ENCODE peak calls at places on chromosome 1, in seven cellular contexts. One of them, this sample, is unnamed.

GRCh38 chr1:246961939-246962373 is 30.2 kb upstream of the AHCTF1 start:
- ATAC-seq in IMR-90: no peak
- ATAC-seq in activated CD8-positive, alpha-beta T cell treated with anti-CD3 and anti-CD28 coated beads for 36 hours: no peak
- ATAC-seq in PC-3: no peak
- ATAC-seq in activated CD4-positive, CD25-positive, alpha-beta regulatory T cell treated with anti-CD3 and anti-CD28 coated beads, Interleukin-2, amount 50 U/mL, for 24 hours: no peak
- ATAC-seq in Right ventricle myocardium inferior: peak; percentile 56
- ATAC-seq in WTC11: peak; percentile 47
- ATAC-seq in this sample: no peak

GRCh38 chr1:216785211-216785610 is 62.0 kb upstream of the ESRRG start:
- ATAC-seq in IMR-90: no peak
- ATAC-seq in activated CD8-positive, alpha-beta T cell treated with anti-CD3 and anti-CD28 coated beads for 36 hours: no peak
- ATAC-seq in PC-3: no peak
- ATAC-seq in activated CD4-positive, CD25-positive, alpha-beta regulatory T cell treated with anti-CD3 and anti-CD28 coated beads, Interleukin-2, amount 50 U/mL, for 24 hours: no peak
- ATAC-seq in Right ventricle myocardium inferior: peak; percentile 66
- ATAC-seq in WTC11: no peak
- ATAC-seq in this sample: no peak

GRCh38 chr1:114131526-114132220 is 22.0 kb downstream of the SYT6 start:
- ATAC-seq in IMR-90: no peak
- ATAC-seq in activated CD8-positive, alpha-beta T cell treated with anti-CD3 and anti-CD28 coated beads for 36 hours: no peak
- ATAC-seq in PC-3: no peak
- ATAC-seq in activated CD4-positive, CD25-positive, alpha-beta regulatory T cell treated with anti-CD3 and anti-CD28 coated beads, Interleukin-2, amount 50 U/mL, for 24 hours: no peak
- ATAC-seq in Right ventricle myocardium inferior: no peak
- ATAC-seq in WTC11: no peak
- ATAC-seq in this sample: no peak

GRCh38 chr1:27952147-27952546 is 7.6 kb upstream of the XKR8 start:
- ATAC-seq in IMR-90: no peak
- ATAC-seq in activated CD8-positive, alpha-beta T cell treated with anti-CD3 and anti-CD28 coated beads for 36 hours: no peak
- ATAC-seq in PC-3: no peak
- ATAC-seq in activated CD4-positive, CD25-positive, alpha-beta regulatory T cell treated with anti-CD3 and anti-CD28 coated beads, Interleukin-2, amount 50 U/mL, for 24 hours: no peak
- ATAC-seq in Right ventricle myocardium inferior: no peak
- ATAC-seq in WTC11: no peak
- ATAC-seq in this sample: no peak

GRCh38 chr1:229325401-229325800 is 17.4 kb downstream of the CCSAP start:
- ATAC-seq in IMR-90: peak; percentile 12
- ATAC-seq in activated CD8-positive, alpha-beta T cell treated with anti-CD3 and anti-CD28 coated beads for 36 hours: no peak
- ATAC-seq in PC-3: no peak
- ATAC-seq in activated CD4-positive, CD25-positive, alpha-beta regulatory T cell treated with anti-CD3 and anti-CD28 coated beads, Interleukin-2, amount 50 U/mL, for 24 hours: no peak
- ATAC-seq in Right ventricle myocardium inferior: no peak
- ATAC-seq in WTC11: no peak
- ATAC-seq in this sample: no peak

GRCh38 chr1:15089244-15089992 is 64.1 kb upstream of the TMEM51 start:
- ATAC-seq in IMR-90: no peak
- ATAC-seq in activated CD8-positive, alpha-beta T cell treated with anti-CD3 and anti-CD28 coated beads for 36 hours: no peak
- ATAC-seq in PC-3: peak; percentile 55
- ATAC-seq in activated CD4-positive, CD25-positive, alpha-beta regulatory T cell treated with anti-CD3 and anti-CD28 coated beads, Interleukin-2, amount 50 U/mL, for 24 hours: no peak
- ATAC-seq in Right ventricle myocardium inferior: no peak
- ATAC-seq in WTC11: no peak
- ATAC-seq in this sample: no peak

GRCh38 chr1:225691377-225691776 is 38.5 kb upstream of the ENAH start:
- ATAC-seq in IMR-90: no peak
- ATAC-seq in activated CD8-positive, alpha-beta T cell treated with anti-CD3 and anti-CD28 coated beads for 36 hours: no peak
- ATAC-seq in PC-3: no peak
- ATAC-seq in activated CD4-positive, CD25-positive, alpha-beta regulatory T cell treated with anti-CD3 and anti-CD28 coated beads, Interleukin-2, amount 50 U/mL, for 24 hours: no peak
- ATAC-seq in Right ventricle myocardium inferior: no peak
- ATAC-seq in WTC11: no peak
- ATAC-seq in this sample: no peak

GRCh38 chr1:32774950-32775634 is 42.1 kb downstream of the YARS1 start:
- ATAC-seq in IMR-90: no peak
- ATAC-seq in activated CD8-positive, alpha-beta T cell treated with anti-CD3 and anti-CD28 coated beads for 36 hours: no peak
- ATAC-seq in PC-3: peak; percentile 49
- ATAC-seq in activated CD4-positive, CD25-positive, alpha-beta regulatory T cell treated with anti-CD3 and anti-CD28 coated beads, Interleukin-2, amount 50 U/mL, for 24 hours: no peak
- ATAC-seq in Right ventricle myocardium inferior: no peak
- ATAC-seq in WTC11: no peak
- ATAC-seq in this sample: peak; percentile 38

GRCh38 chr1:47238935-47239640 is 7.1 kb upstream of the TAL1 start:
- ATAC-seq in IMR-90: no peak
- ATAC-seq in activated CD8-positive, alpha-beta T cell treated with anti-CD3 and anti-CD28 coated beads for 36 hours: no peak
- ATAC-seq in PC-3: no peak
- ATAC-seq in activated CD4-positive, CD25-positive, alpha-beta regulatory T cell treated with anti-CD3 and anti-CD28 coated beads, Interleukin-2, amount 50 U/mL, for 24 hours: peak; percentile 32
- ATAC-seq in Right ventricle myocardium inferior: no peak
- ATAC-seq in WTC11: no peak
- ATAC-seq in this sample: peak; percentile 35

GRCh38 chr1:33220701-33221384 is 35.4 kb upstream of the ZNF362 start:
- ATAC-seq in IMR-90: peak; percentile 71
- ATAC-seq in activated CD8-positive, alpha-beta T cell treated with anti-CD3 and anti-CD28 coated beads for 36 hours: no peak
- ATAC-seq in PC-3: no peak
- ATAC-seq in activated CD4-positive, CD25-positive, alpha-beta regulatory T cell treated with anti-CD3 and anti-CD28 coated beads, Interleukin-2, amount 50 U/mL, for 24 hours: no peak
- ATAC-seq in Right ventricle myocardium inferior: no peak
- ATAC-seq in WTC11: peak; percentile 71
- ATAC-seq in this sample: no peak

GRCh38 chr1:246639732-246640131 is 73.5 kb downstream of the CNST start:
- ATAC-seq in IMR-90: no peak
- ATAC-seq in activated CD8-positive, alpha-beta T cell treated with anti-CD3 and anti-CD28 coated beads for 36 hours: no peak
- ATAC-seq in PC-3: no peak
- ATAC-seq in activated CD4-positive, CD25-positive, alpha-beta regulatory T cell treated with anti-CD3 and anti-CD28 coated beads, Interleukin-2, amount 50 U/mL, for 24 hours: no peak
- ATAC-seq in Right ventricle myocardium inferior: peak; percentile 33
- ATAC-seq in WTC11: no peak
- ATAC-seq in this sample: no peak

GRCh38 chr1:42259059-42259738 is 75.8 kb downstream of the FOXJ3 start:
- ATAC-seq in IMR-90: peak; percentile 91
- ATAC-seq in activated CD8-positive, alpha-beta T cell treated with anti-CD3 and anti-CD28 coated beads for 36 hours: no peak
- ATAC-seq in PC-3: no peak
- ATAC-seq in activated CD4-positive, CD25-positive, alpha-beta regulatory T cell treated with anti-CD3 and anti-CD28 coated beads, Interleukin-2, amount 50 U/mL, for 24 hours: no peak
- ATAC-seq in Right ventricle myocardium inferior: peak; percentile 84
- ATAC-seq in WTC11: no peak
- ATAC-seq in this sample: no peak

GRCh38 chr1:78070758-78071157 is 25.0 kb downstream of the GIPC2 start:
- ATAC-seq in IMR-90: peak; percentile 98
- ATAC-seq in activated CD8-positive, alpha-beta T cell treated with anti-CD3 and anti-CD28 coated beads for 36 hours: no peak
- ATAC-seq in PC-3: peak; percentile 99
- ATAC-seq in activated CD4-positive, CD25-positive, alpha-beta regulatory T cell treated with anti-CD3 and anti-CD28 coated beads, Interleukin-2, amount 50 U/mL, for 24 hours: peak; percentile 87
- ATAC-seq in Right ventricle myocardium inferior: peak; percentile 58
- ATAC-seq in WTC11: no peak
- ATAC-seq in this sample: peak; percentile 97

GRCh38 chr1:184322253-184322652 is 64.6 kb upstream of the C1orf21 start:
- ATAC-seq in IMR-90: no peak
- ATAC-seq in activated CD8-positive, alpha-beta T cell treated with anti-CD3 and anti-CD28 coated beads for 36 hours: no peak
- ATAC-seq in PC-3: no peak
- ATAC-seq in activated CD4-positive, CD25-positive, alpha-beta regulatory T cell treated with anti-CD3 and anti-CD28 coated beads, Interleukin-2, amount 50 U/mL, for 24 hours: no peak
- ATAC-seq in Right ventricle myocardium inferior: no peak
- ATAC-seq in WTC11: peak; percentile 69
- ATAC-seq in this sample: no peak

GRCh38 chr1:174785506-174785905 is 214.2 kb upstream of the CACYBP start:
- ATAC-seq in IMR-90: no peak
- ATAC-seq in activated CD8-positive, alpha-beta T cell treated with anti-CD3 and anti-CD28 coated beads for 36 hours: no peak
- ATAC-seq in PC-3: no peak
- ATAC-seq in activated CD4-positive, CD25-positive, alpha-beta regulatory T cell treated with anti-CD3 and anti-CD28 coated beads, Interleukin-2, amount 50 U/mL, for 24 hours: no peak
- ATAC-seq in Right ventricle myocardium inferior: no peak
- ATAC-seq in WTC11: peak; percentile 36
- ATAC-seq in this sample: no peak

GRCh38 chr1:184827600-184828368 is 73.1 kb upstream of the EDEM3 start:
- ATAC-seq in IMR-90: peak; percentile 91
- ATAC-seq in activated CD8-positive, alpha-beta T cell treated with anti-CD3 and anti-CD28 coated beads for 36 hours: no peak
- ATAC-seq in PC-3: peak; percentile 48
- ATAC-seq in activated CD4-positive, CD25-positive, alpha-beta regulatory T cell treated with anti-CD3 and anti-CD28 coated beads, Interleukin-2, amount 50 U/mL, for 24 hours: no peak
- ATAC-seq in Right ventricle myocardium inferior: peak; percentile 65
- ATAC-seq in WTC11: peak; percentile 71
- ATAC-seq in this sample: no peak

GRCh38 chr1:55257958-55258357 is 42.8 kb upstream of the USP24 start:
- ATAC-seq in IMR-90: no peak
- ATAC-seq in activated CD8-positive, alpha-beta T cell treated with anti-CD3 and anti-CD28 coated beads for 36 hours: peak; percentile 90
- ATAC-seq in PC-3: no peak
- ATAC-seq in activated CD4-positive, CD25-positive, alpha-beta regulatory T cell treated with anti-CD3 and anti-CD28 coated beads, Interleukin-2, amount 50 U/mL, for 24 hours: no peak
- ATAC-seq in Right ventricle myocardium inferior: no peak
- ATAC-seq in WTC11: no peak
- ATAC-seq in this sample: peak; percentile 85

GRCh38 chr1:234309243-234309597 is 64.0 kb upstream of the COA6 start:
- ATAC-seq in IMR-90: no peak
- ATAC-seq in activated CD8-positive, alpha-beta T cell treated with anti-CD3 and anti-CD28 coated beads for 36 hours: no peak
- ATAC-seq in PC-3: peak; percentile 42
- ATAC-seq in activated CD4-positive, CD25-positive, alpha-beta regulatory T cell treated with anti-CD3 and anti-CD28 coated beads, Interleukin-2, amount 50 U/mL, for 24 hours: no peak
- ATAC-seq in Right ventricle myocardium inferior: no peak
- ATAC-seq in WTC11: no peak
- ATAC-seq in this sample: no peak

GRCh38 chr1:117671781-117672501 is 66.1 kb downstream of the TENT5C start:
- ATAC-seq in IMR-90: peak; percentile 36
- ATAC-seq in activated CD8-positive, alpha-beta T cell treated with anti-CD3 and anti-CD28 coated beads for 36 hours: no peak
- ATAC-seq in PC-3: no peak
- ATAC-seq in activated CD4-positive, CD25-positive, alpha-beta regulatory T cell treated with anti-CD3 and anti-CD28 coated beads, Interleukin-2, amount 50 U/mL, for 24 hours: no peak
- ATAC-seq in Right ventricle myocardium inferior: peak; percentile 72
- ATAC-seq in WTC11: peak; percentile 74
- ATAC-seq in this sample: no peak

GRCh38 chr1:246579818-246580217 is 13.6 kb downstream of the CNST start:
- ATAC-seq in IMR-90: no peak
- ATAC-seq in activated CD8-positive, alpha-beta T cell treated with anti-CD3 and anti-CD28 coated beads for 36 hours: no peak
- ATAC-seq in PC-3: no peak
- ATAC-seq in activated CD4-positive, CD25-positive, alpha-beta regulatory T cell treated with anti-CD3 and anti-CD28 coated beads, Interleukin-2, amount 50 U/mL, for 24 hours: peak; percentile 53
- ATAC-seq in Right ventricle myocardium inferior: peak; percentile 52
- ATAC-seq in WTC11: no peak
- ATAC-seq in this sample: no peak

GRCh38 chr1:1347663-1348419 is 1.4 kb downstream of the DVL1 start:
- ATAC-seq in IMR-90: peak; percentile 15
- ATAC-seq in activated CD8-positive, alpha-beta T cell treated with anti-CD3 and anti-CD28 coated beads for 36 hours: no peak
- ATAC-seq in PC-3: peak; percentile 34
- ATAC-seq in activated CD4-positive, CD25-positive, alpha-beta regulatory T cell treated with anti-CD3 and anti-CD28 coated beads, Interleukin-2, amount 50 U/mL, for 24 hours: no peak
- ATAC-seq in Right ventricle myocardium inferior: peak; percentile 25
- ATAC-seq in WTC11: peak; percentile 50
- ATAC-seq in this sample: no peak

GRCh38 chr1:116462722-116463121 is 89.7 kb downstream of the ATP1A1 start:
- ATAC-seq in IMR-90: no peak
- ATAC-seq in activated CD8-positive, alpha-beta T cell treated with anti-CD3 and anti-CD28 coated beads for 36 hours: no peak
- ATAC-seq in PC-3: no peak
- ATAC-seq in activated CD4-positive, CD25-positive, alpha-beta regulatory T cell treated with anti-CD3 and anti-CD28 coated beads, Interleukin-2, amount 50 U/mL, for 24 hours: no peak
- ATAC-seq in Right ventricle myocardium inferior: no peak
- ATAC-seq in WTC11: peak; percentile 64
- ATAC-seq in this sample: no peak

GRCh38 chr1:76867342-76868130 is at the start of gene ST6GALNAC5:
- ATAC-seq in IMR-90: peak; percentile 36
- ATAC-seq in activated CD8-positive, alpha-beta T cell treated with anti-CD3 and anti-CD28 coated beads for 36 hours: no peak
- ATAC-seq in PC-3: peak; percentile 82
- ATAC-seq in activated CD4-positive, CD25-positive, alpha-beta regulatory T cell treated with anti-CD3 and anti-CD28 coated beads, Interleukin-2, amount 50 U/mL, for 24 hours: no peak
- ATAC-seq in Right ventricle myocardium inferior: no peak
- ATAC-seq in WTC11: peak; percentile 34
- ATAC-seq in this sample: no peak

GRCh38 chr1:226033599-226034390 is 28.7 kb upstream of the H3-3A start:
- ATAC-seq in IMR-90: no peak
- ATAC-seq in activated CD8-positive, alpha-beta T cell treated with anti-CD3 and anti-CD28 coated beads for 36 hours: no peak
- ATAC-seq in PC-3: no peak
- ATAC-seq in activated CD4-positive, CD25-positive, alpha-beta regulatory T cell treated with anti-CD3 and anti-CD28 coated beads, Interleukin-2, amount 50 U/mL, for 24 hours: no peak
- ATAC-seq in Right ventricle myocardium inferior: peak; percentile 44
- ATAC-seq in WTC11: no peak
- ATAC-seq in this sample: no peak

GRCh38 chr1:51541313-51542050 is 22.4 kb upstream of the EPS15 start:
- ATAC-seq in IMR-90: no peak
- ATAC-seq in activated CD8-positive, alpha-beta T cell treated with anti-CD3 and anti-CD28 coated beads for 36 hours: peak; percentile 83
- ATAC-seq in PC-3: peak; percentile 86
- ATAC-seq in activated CD4-positive, CD25-positive, alpha-beta regulatory T cell treated with anti-CD3 and anti-CD28 coated beads, Interleukin-2, amount 50 U/mL, for 24 hours: peak; percentile 68
- ATAC-seq in Right ventricle myocardium inferior: no peak
- ATAC-seq in WTC11: no peak
- ATAC-seq in this sample: peak; percentile 64

GRCh38 chr1:244964112-244964971 is 100.0 kb upstream of the HNRNPU start:
- ATAC-seq in IMR-90: peak; percentile 85
- ATAC-seq in activated CD8-positive, alpha-beta T cell treated with anti-CD3 and anti-CD28 coated beads for 36 hours: peak; percentile 49
- ATAC-seq in PC-3: peak; percentile 88
- ATAC-seq in activated CD4-positive, CD25-positive, alpha-beta regulatory T cell treated with anti-CD3 and anti-CD28 coated beads, Interleukin-2, amount 50 U/mL, for 24 hours: no peak
- ATAC-seq in Right ventricle myocardium inferior: peak; percentile 11
- ATAC-seq in WTC11: peak; percentile 45
- ATAC-seq in this sample: peak; percentile 34

GRCh38 chr1:243510928-243511327 is 255.1 kb downstream of the SDCCAG8 start:
- ATAC-seq in IMR-90: no peak
- ATAC-seq in activated CD8-positive, alpha-beta T cell treated with anti-CD3 and anti-CD28 coated beads for 36 hours: no peak
- ATAC-seq in PC-3: no peak
- ATAC-seq in activated CD4-positive, CD25-positive, alpha-beta regulatory T cell treated with anti-CD3 and anti-CD28 coated beads, Interleukin-2, amount 50 U/mL, for 24 hours: no peak
- ATAC-seq in Right ventricle myocardium inferior: no peak
- ATAC-seq in WTC11: no peak
- ATAC-seq in this sample: no peak

GRCh38 chr1:107710005-107710404 is 255.0 kb downstream of the VAV3 start:
- ATAC-seq in IMR-90: no peak
- ATAC-seq in activated CD8-positive, alpha-beta T cell treated with anti-CD3 and anti-CD28 coated beads for 36 hours: no peak
- ATAC-seq in PC-3: no peak
- ATAC-seq in activated CD4-positive, CD25-positive, alpha-beta regulatory T cell treated with anti-CD3 and anti-CD28 coated beads, Interleukin-2, amount 50 U/mL, for 24 hours: no peak
- ATAC-seq in Right ventricle myocardium inferior: no peak
- ATAC-seq in WTC11: no peak
- ATAC-seq in this sample: no peak

GRCh38 chr1:53325326-53326087 is 2.4 kb downstream of the LRP8 start:
- ATAC-seq in IMR-90: no peak
- ATAC-seq in activated CD8-positive, alpha-beta T cell treated with anti-CD3 and anti-CD28 coated beads for 36 hours: no peak
- ATAC-seq in PC-3: peak; percentile 0
- ATAC-seq in activated CD4-positive, CD25-positive, alpha-beta regulatory T cell treated with anti-CD3 and anti-CD28 coated beads, Interleukin-2, amount 50 U/mL, for 24 hours: no peak
- ATAC-seq in Right ventricle myocardium inferior: no peak
- ATAC-seq in WTC11: no peak
- ATAC-seq in this sample: no peak

GRCh38 chr1:181396171-181396670 is 87.1 kb upstream of the CACNA1E start:
- ATAC-seq in IMR-90: no peak
- ATAC-seq in activated CD8-positive, alpha-beta T cell treated with anti-CD3 and anti-CD28 coated beads for 36 hours: peak; percentile 83
- ATAC-seq in PC-3: no peak
- ATAC-seq in activated CD4-positive, CD25-positive, alpha-beta regulatory T cell treated with anti-CD3 and anti-CD28 coated beads, Interleukin-2, amount 50 U/mL, for 24 hours: peak; percentile 69
- ATAC-seq in Right ventricle myocardium inferior: no peak
- ATAC-seq in WTC11: no peak
- ATAC-seq in this sample: peak; percentile 80

GRCh38 chr1:10668241-10668761 is 128.1 kb downstream of the CASZ1 start:
- ATAC-seq in IMR-90: no peak
- ATAC-seq in activated CD8-positive, alpha-beta T cell treated with anti-CD3 and anti-CD28 coated beads for 36 hours: no peak
- ATAC-seq in PC-3: no peak
- ATAC-seq in activated CD4-positive, CD25-positive, alpha-beta regulatory T cell treated with anti-CD3 and anti-CD28 coated beads, Interleukin-2, amount 50 U/mL, for 24 hours: no peak
- ATAC-seq in Right ventricle myocardium inferior: no peak
- ATAC-seq in WTC11: peak; percentile 4
- ATAC-seq in this sample: no peak

GRCh38 chr1:183979437-183979836 is 58.1 kb downstream of the COLGALT2 start:
- ATAC-seq in IMR-90: no peak
- ATAC-seq in activated CD8-positive, alpha-beta T cell treated with anti-CD3 and anti-CD28 coated beads for 36 hours: no peak
- ATAC-seq in PC-3: no peak
- ATAC-seq in activated CD4-positive, CD25-positive, alpha-beta regulatory T cell treated with anti-CD3 and anti-CD28 coated beads, Interleukin-2, amount 50 U/mL, for 24 hours: no peak
- ATAC-seq in Right ventricle myocardium inferior: no peak
- ATAC-seq in WTC11: no peak
- ATAC-seq in this sample: no peak

GRCh38 chr1:154810571-154810970 is 59.5 kb downstream of the KCNN3 start:
- ATAC-seq in IMR-90: no peak
- ATAC-seq in activated CD8-positive, alpha-beta T cell treated with anti-CD3 and anti-CD28 coated beads for 36 hours: peak; percentile 86
- ATAC-seq in PC-3: no peak
- ATAC-seq in activated CD4-positive, CD25-positive, alpha-beta regulatory T cell treated with anti-CD3 and anti-CD28 coated beads, Interleukin-2, amount 50 U/mL, for 24 hours: peak; percentile 65
- ATAC-seq in Right ventricle myocardium inferior: no peak
- ATAC-seq in WTC11: no peak
- ATAC-seq in this sample: peak; percentile 72

GRCh38 chr1:180046674-180047073 is 92.1 kb downstream of the CEP350 start:
- ATAC-seq in IMR-90: no peak
- ATAC-seq in activated CD8-positive, alpha-beta T cell treated with anti-CD3 and anti-CD28 coated beads for 36 hours: no peak
- ATAC-seq in PC-3: no peak
- ATAC-seq in activated CD4-positive, CD25-positive, alpha-beta regulatory T cell treated with anti-CD3 and anti-CD28 coated beads, Interleukin-2, amount 50 U/mL, for 24 hours: no peak
- ATAC-seq in Right ventricle myocardium inferior: no peak
- ATAC-seq in WTC11: no peak
- ATAC-seq in this sample: no peak